ENCODE peak calls at places on chromosomes 16 and 17, in nine cellular contexts. R, J, F, O, E, N, L, A and K are unnamed samples.

GRCh38 chr17:78884148-78884870 is 18.7 kb downstream of the CEP295NL start:
- DNase-seq in E (no peak), L (peak; percentile 37), J (no peak), R (no peak), F (no peak), N (no peak), A (no peak), O (peak; percentile 49), K (no peak)

GRCh38 chr17:32795339-32795979 is 81.5 kb downstream of the MYO1D start:
- DNase-seq in L (no peak), R (no peak), A (no peak), E (peak; percentile 34), F (no peak), O (no peak), J (no peak), N (no peak), K (no peak)

GRCh38 chr17:78409191-78409621 is 30.8 kb downstream of the PGS1 start:
- DNase-seq in F (no peak), A (no peak), L (no peak), N (no peak), E (no peak), R (no peak), O (no peak), J (peak; percentile 73), K (no peak)

GRCh38 chr16:751152-752007 is 9.2 kb upstream of the MSLN start:
- DNase-seq in N (no peak), O (no peak), L (no peak), F (no peak), R (no peak), J (no peak), E (no peak), A (no peak), K (no peak)

GRCh38 chr16:19861069-19861468 is 23.6 kb downstream of the GPRC5B start:
- DNase-seq in A (no peak), E (no peak), R (no peak), L (no peak), O (no peak), J (no peak), N (no peak), F (no peak), K (no peak)

GRCh38 chr16:57923418-57923817 is 47.5 kb downstream of the CNGB1 start:
- DNase-seq in F (no peak), L (no peak), A (no peak), N (no peak), O (no peak), J (no peak), E (no peak), R (no peak), K (no peak)

GRCh38 chr16:74844041-74844826 is 69.6 kb upstream of the FA2H start:
- DNase-seq in F (no peak), R (no peak), A (no peak), J (no peak), L (peak; percentile 7), O (no peak), N (no peak), E (peak; percentile 18), K (no peak)

GRCh38 chr17:35890774-35891155 is 10.6 kb upstream of the CCL5 start:
- DNase-seq in N (no peak), E (no peak), F (no peak), J (no peak), L (no peak), O (no peak), A (no peak), R (no peak), K (no peak)

GRCh38 chr16:30992931-30993816 is 8.2 kb downstream of the HSD3B7 start:
- DNase-seq in N (no peak), J (no peak), L (no peak), A (no peak), F (no peak), R (no peak), E (no peak), O (no peak), K (no peak)

GRCh38 chr17:58693208-58693607 is 806 bp downstream of the RAD51C start:
- DNase-seq in O (no peak), N (no peak), E (peak; percentile 12), A (no peak), L (peak; percentile 15), F (no peak), J (no peak), R (no peak), K (no peak)